ENCODE peak calls at places on chromosomes 16 and 17, in seven cellular contexts. E is H9, P is GOT3, T is T-helper 2 cell, V is occipital lobe, K is HT-29, A is T47D. S is an unnamed sample.

GRCh38 chr17:28953444-28954118 is 2.3 kb upstream of the PHF12 start:
- DNase-seq in E (peak), P (no peak), T (peak), V (no peak), K (peak), A (no peak), S (peak)

GRCh38 chr17:80474933-80475915 is 1.2 kb downstream of the NPTX1 start:
- DNase-seq in E (no peak), P (no peak), T (no peak), V (no peak), K (no peak), A (no peak), S (no peak)

GRCh38 chr17:82767041-82767754 is 15.3 kb downstream of the TBCD start:
- DNase-seq in E (peak), P (no peak), T (no peak), V (peak), K (peak), A (no peak), S (peak)

GRCh38 chr17:38509772-38510423 is 81.6 kb downstream of the ARHGAP23 start:
- DNase-seq in E (peak), P (no peak), T (no peak), V (no peak), K (no peak), A (no peak), S (no peak)

GRCh38 chr17:16474012-16474725 is 17.8 kb downstream of the LRRC75A start:
- DNase-seq in E (peak), P (no peak), T (no peak), V (no peak), K (no peak), A (no peak), S (no peak)

GRCh38 chr17:63381101-63381729 is 64.9 kb downstream of the CYB561 start:
- DNase-seq in E (no peak), P (no peak), T (no peak), V (no peak), K (no peak), A (no peak), S (no peak)

GRCh38 chr17:45225051-45225700 is 3.5 kb downstream of the FMNL1 start:
- DNase-seq in E (peak), P (no peak), T (no peak), V (no peak), K (no peak), A (peak), S (peak)

GRCh38 chr16:66270333-66270927 is 96.1 kb upstream of the CDH5 start:
- DNase-seq in E (peak), P (no peak), T (peak), V (peak), K (peak), A (peak), S (peak)

GRCh38 chr16:73697336-73697735 is 599.3 kb upstream of the PSMD7 start:
- DNase-seq in E (no peak), P (no peak), T (no peak), V (no peak), K (no peak), A (no peak), S (no peak)

GRCh38 chr17:78120971-78121800 is 7.4 kb downstream of the TMC6 start:
- DNase-seq in E (peak), P (no peak), T (peak), V (no peak), K (no peak), A (no peak), S (peak)

GRCh38 chr17:9512323-9513168 is 63.1 kb downstream of the STX8 start:
- DNase-seq in E (no peak), P (no peak), T (no peak), V (no peak), K (no peak), A (no peak), S (no peak)

S was measured in T-cell.